ENCODE peak calls at places on chromosome 7, in nine cellular contexts. Z is HT-29; L is HT1080; N is ELF-1; V is HFFc6; W is ELR; S is stimulated activated naive CD4-positive, alpha-beta T cell treated with Interleukin-2 at 50 U/mL for 16 hours; A is iPS-NIHi11; I is RPMI7951. T is an unnamed sample.

GRCh38 chr7:94252971-94253370 is 141.7 kb upstream of the COL1A2 start:
- DNase-seq in N (no peak), W (no peak), V (no peak), Z (no peak), A (no peak), L (no peak), S (no peak), I (no peak), T (no peak)

GRCh38 chr7:134184767-134185166 is 57.6 kb downstream of the LRGUK start:
- DNase-seq in Z (no peak), V (no peak), N (no peak), S (no peak), A (no peak), W (peak; percentile 39), I (peak; percentile 19), L (peak; percentile 42), T (no peak)

GRCh38 chr7:12884033-12884432 is 196.6 kb downstream of the ARL4A start:
- DNase-seq in L (no peak), W (no peak), S (no peak), N (no peak), Z (no peak), I (no peak), A (no peak), V (no peak), T (no peak)

GRCh38 chr7:12025246-12025645 is 185.8 kb upstream of the TMEM106B start:
- DNase-seq in L (no peak), A (no peak), S (no peak), V (no peak), W (no peak), Z (no peak), N (no peak), I (no peak), T (no peak)

GRCh38 chr7:133748443-133749407 is 378.4 kb upstream of the LRGUK start:
- DNase-seq in A (no peak), L (no peak), S (no peak), Z (no peak), N (no peak), I (no peak), W (no peak), V (no peak), T (no peak)

GRCh38 chr7:74289660-74290589 is 718 bp downstream of the CLIP2 start:
- DNase-seq in V (no peak), W (peak; percentile 59), A (no peak), I (peak; percentile 37), L (peak; percentile 52), S (peak; percentile 15), Z (no peak), N (no peak), T (no peak)

GRCh38 chr7:137981668-137982067 is 20.2 kb downstream of the CREB3L2 start:
- DNase-seq in W (no peak), L (no peak), S (no peak), A (no peak), N (peak; percentile 23), I (no peak), V (no peak), Z (no peak), T (no peak)

GRCh38 chr7:148854975-148855374 is 29.1 kb downstream of the EZH2 start:
- DNase-seq in V (no peak), L (no peak), A (no peak), W (no peak), S (no peak), Z (no peak), N (no peak), I (peak; percentile 5), T (no peak)

GRCh38 chr7:2641406-2642393 is 9.9 kb downstream of the TTYH3 start:
- DNase-seq in I (peak; percentile 100), W (peak; percentile 83), Z (no peak), A (peak; percentile 86), V (peak; percentile 97), L (peak; percentile 29), S (no peak), N (peak; percentile 94), T (peak; percentile 93)

GRCh38 chr7:8423057-8423456 is 10.4 kb upstream of the NXPH1 start:
- DNase-seq in L (peak; percentile 77), A (no peak), S (no peak), Z (no peak), V (no peak), N (no peak), I (no peak), W (no peak), T (no peak)

GRCh38 chr7:133315332-133316040 is 62.6 kb downstream of the EXOC4 start:
- DNase-seq in Z (no peak), L (no peak), W (peak; percentile 15), N (no peak), I (no peak), V (peak; percentile 36), A (no peak), S (no peak), T (no peak)

GRCh38 chr7:111744501-111745155 is 182.3 kb upstream of the IMMP2L start:
- DNase-seq in V (peak; percentile 59), L (peak; percentile 60), A (no peak), Z (no peak), N (no peak), W (peak; percentile 62), S (no peak), I (peak; percentile 13), T (no peak)

T was measured in H9.